ENCODE peak calls at places on chromosomes 13 and 19, in four cellular contexts. One of them, this sample, is unnamed.

GRCh38 chr19:51439021-51439465 is 19.2 kb downstream of the SIGLEC8 start:
- DNase-seq in NCI-H1092 treated with DMSO at 0.1 percent for 48 hours: no peak
- DNase-seq in GF-D8: no peak
- DNase-seq in fibroblast of gingiva: no peak
- DNase-seq in this sample: peak; percentile 7

GRCh38 chr13:111919826-111920225 is 147.1 kb upstream of the SOX1 start:
- DNase-seq in GF-D8: no peak
- DNase-seq in NCI-H1092 treated with DMSO at 0.1 percent for 48 hours: no peak
- DNase-seq in fibroblast of gingiva: no peak
- DNase-seq in this sample: no peak

GRCh38 chr13:83618966-83619365 is 263.3 kb downstream of the SLITRK1 start:
- DNase-seq in GF-D8: no peak
- DNase-seq in NCI-H1092 treated with DMSO at 0.1 percent for 48 hours: peak; percentile 33
- DNase-seq in fibroblast of gingiva: no peak
- DNase-seq in this sample: peak; percentile 29

GRCh38 chr13:20702945-20703784 is at the start of gene IL17D:
- DNase-seq in fibroblast of gingiva: no peak
- DNase-seq in GF-D8: peak; percentile 19
- DNase-seq in NCI-H1092 treated with DMSO at 0.1 percent for 48 hours: peak; percentile 29
- DNase-seq in this sample: no peak

GRCh38 chr13:106796280-106797047 is 228.5 kb upstream of the ARGLU1 start:
- DNase-seq in fibroblast of gingiva: no peak
- DNase-seq in NCI-H1092 treated with DMSO at 0.1 percent for 48 hours: no peak
- DNase-seq in GF-D8: no peak
- DNase-seq in this sample: no peak

GRCh38 chr13:62482351-62482750 is 1066.7 kb upstream of the PCDH20 start:
- DNase-seq in fibroblast of gingiva: no peak
- DNase-seq in NCI-H1092 treated with DMSO at 0.1 percent for 48 hours: peak; percentile 16
- DNase-seq in GF-D8: no peak
- DNase-seq in this sample: peak; percentile 3

GRCh38 chr13:91369432-91369831 is 21.9 kb downstream of the MIR17HG start:
- DNase-seq in NCI-H1092 treated with DMSO at 0.1 percent for 48 hours: no peak
- DNase-seq in fibroblast of gingiva: no peak
- DNase-seq in GF-D8: no peak
- DNase-seq in this sample: peak; percentile 73

GRCh38 chr13:104975272-104975671 is 1560.2 kb downstream of the EFNB2 start:
- DNase-seq in fibroblast of gingiva: no peak
- DNase-seq in NCI-H1092 treated with DMSO at 0.1 percent for 48 hours: no peak
- DNase-seq in GF-D8: no peak
- DNase-seq in this sample: no peak